ENCODE peak calls at places on chromosomes 16 and 17, in eight cellular contexts. V is breast epithelium; W is pancreas; A is gastrocnemius medialis; N is CD8-positive, alpha-beta T cell; S is esophagus muscularis mucosa; C is heart right ventricle; F is IMR-90. J is an unnamed sample.

GRCh38 chr16:15777533-15778203 is 79.2 kb downstream of the MYH11 start:
- DNase-seq in C (no peak), N (no peak), W (no peak), S (no peak), A (no peak), F (peak; percentile 61), V (no peak), J (peak; percentile 19)

GRCh38 chr16:13453325-13453724 is 466.6 kb upstream of the ERCC4 start:
- DNase-seq in F (no peak), W (peak; percentile 10), V (no peak), N (no peak), C (no peak), S (no peak), A (no peak), J (no peak)

GRCh38 chr17:29042679-29043538 is at the start of gene PIPOX:
- DNase-seq in S (no peak), W (no peak), A (no peak), C (peak; percentile 20), F (peak; percentile 15), V (no peak), N (no peak), J (peak; percentile 90)

GRCh38 chr16:68835970-68836369 is 7.4 kb upstream of the TANGO6 start:
- DNase-seq in V (no peak), S (no peak), C (no peak), N (no peak), A (no peak), W (no peak), F (no peak), J (no peak)

GRCh38 chr16:590165-590874 is 454 bp downstream of the RAB40C start:
- DNase-seq in S (no peak), A (no peak), V (no peak), N (no peak), C (no peak), F (peak; percentile 47), W (no peak), J (no peak)

GRCh38 chr17:65542595-65542994 is 18.9 kb downstream of the AXIN2 start:
- DNase-seq in A (no peak), N (no peak), W (no peak), F (no peak), C (no peak), S (no peak), V (no peak), J (no peak)

GRCh38 chr17:82283208-82283749 is 9.8 kb upstream of the CSNK1D start:
- DNase-seq in C (no peak), A (no peak), S (no peak), F (peak; percentile 93), N (no peak), V (no peak), W (no peak), J (peak; percentile 34)

GRCh38 chr16:56525154-56525720 is 5.4 kb upstream of the BBS2 start:
- DNase-seq in A (no peak), N (no peak), F (peak; percentile 57), S (no peak), W (no peak), C (no peak), V (no peak), J (no peak)

GRCh38 chr17:17783121-17783824 is 53.5 kb downstream of the SREBF1 start:
- DNase-seq in N (peak; percentile 36), A (peak; percentile 74), F (no peak), W (peak; percentile 76), V (peak; percentile 67), C (peak; percentile 86), S (no peak), J (peak; percentile 55)

GRCh38 chr16:88647178-88648070 is 3.4 kb downstream of the CYBA start:
- DNase-seq in F (no peak), S (no peak), A (no peak), W (no peak), N (no peak), V (no peak), C (no peak), J (no peak)

GRCh38 chr16:89040861-89041570 is 52.6 kb upstream of the ACSF3 start:
- DNase-seq in C (no peak), F (no peak), W (no peak), A (no peak), S (no peak), N (no peak), V (no peak), J (no peak)

GRCh38 chr17:49498037-49498615 is 3.0 kb downstream of the NGFR start:
- DNase-seq in S (no peak), A (no peak), N (no peak), V (no peak), C (no peak), W (no peak), F (no peak), J (no peak)

GRCh38 chr16:69084301-69084700 is 21.2 kb upstream of the HAS3 start:
- DNase-seq in W (no peak), C (no peak), A (no peak), N (no peak), V (no peak), S (no peak), F (peak; percentile 53), J (no peak)

GRCh38 chr17:951388-952132 is 28.0 kb downstream of the NXN start:
- DNase-seq in V (no peak), S (no peak), N (no peak), W (peak; percentile 54), F (peak; percentile 89), A (no peak), C (no peak), J (peak; percentile 49)

GRCh38 chr16:554640-555413 is 5.4 kb upstream of the PRR35 start:
- DNase-seq in C (no peak), W (no peak), S (no peak), A (no peak), N (no peak), V (no peak), F (peak; percentile 52), J (no peak)

GRCh38 chr17:65633988-65634387 is 72.5 kb upstream of the AXIN2 start:
- DNase-seq in C (no peak), A (no peak), S (no peak), N (no peak), F (no peak), W (no peak), V (no peak), J (no peak)

GRCh38 chr16:46883353-46883689 is 841 bp upstream of the GPT2 start:
- DNase-seq in W (no peak), N (no peak), V (no peak), A (no peak), S (no peak), F (no peak), C (no peak), J (no peak)

GRCh38 chr16:24309222-24309905 is 53.2 kb downstream of the CACNG3 start:
- DNase-seq in A (no peak), N (no peak), W (peak; percentile 52), V (no peak), C (no peak), F (peak; percentile 39), S (no peak), J (peak; percentile 59)

GRCh38 chr17:59761385-59762021 is 54.0 kb downstream of the VMP1 start:
- DNase-seq in C (no peak), N (no peak), F (peak; percentile 86), A (no peak), V (no peak), S (no peak), W (no peak), J (peak; percentile 47)

GRCh38 chr17:823501-823902 is 41.3 kb downstream of the MRM3 start:
- DNase-seq in S (no peak), A (no peak), F (no peak), W (no peak), N (no peak), C (no peak), V (no peak), J (no peak)

GRCh38 chr17:13194887-13195286 is 177.1 kb upstream of the ELAC2 start:
- DNase-seq in N (no peak), A (no peak), F (no peak), V (no peak), W (no peak), S (no peak), C (no peak), J (peak; percentile 11)

GRCh38 chr16:3304370-3304769 is 860 bp downstream of the TIGD7 start:
- DNase-seq in N (no peak), W (no peak), F (peak; percentile 14), S (no peak), V (no peak), A (no peak), C (no peak), J (no peak)
- H3K9me3 ChIP-seq in N (peaks cover 26% of the 10 kb centered on the region), W (no peaks in the 10 kb centered on the region), F (peaks cover 45% of the 10 kb centered on the region), S (peaks cover 70% of the 10 kb centered on the region), V (peaks cover 72% of the 10 kb centered on the region), A (peaks cover 3% of the 10 kb centered on the region), C (no peaks in the 10 kb centered on the region), J (peaks cover 17% of the 10 kb centered on the region)

DNA sequence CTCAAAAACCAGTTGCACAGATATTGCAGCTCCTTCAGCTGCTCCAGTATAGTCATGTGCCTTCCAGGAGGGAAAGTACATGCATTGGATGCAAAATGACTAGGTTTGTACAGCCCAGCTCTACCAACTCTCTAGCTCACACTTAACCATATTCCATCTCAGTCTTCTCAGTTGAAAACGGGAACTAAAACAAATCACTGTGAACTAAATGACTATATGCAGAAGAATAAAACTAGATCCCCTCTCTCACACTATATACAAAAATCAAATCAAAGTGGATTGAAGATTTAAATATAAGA is 24.9 kb downstream of the DCUN1D3 start:
- DNase-seq in A (no peak), S (no peak), V (no peak), W (no peak), N (no peak), F (no peak), C (no peak), J (no peak)
- H3K4me1 ChIP-seq in A (peaks cover 40% of the 10 kb centered on the region), S (peaks cover 91% of the 10 kb centered on the region), V (peaks cover 31% of the 10 kb centered on the region), W (peaks cover 32% of the 10 kb centered on the region), N (peaks cover 22% of the 10 kb centered on the region), F (peaks cover 8% of the 10 kb centered on the region), C (peaks cover 49% of the 10 kb centered on the region), J (peaks cover 8% of the 10 kb centered on the region)

GRCh38 chr17:37706446-37706845 is 38.4 kb downstream of the HNF1B start:
- DNase-seq in F (no peak), V (no peak), C (no peak), A (no peak), W (no peak), S (no peak), N (no peak), J (no peak)
- H3K27me3 ChIP-seq in F (peaks cover 3% of the 10 kb centered on the region), V (no peaks in the 10 kb centered on the region), C (peaks cover 3% of the 10 kb centered on the region), A (peaks cover 5% of the 10 kb centered on the region), W (no peaks in the 10 kb centered on the region), S (no peaks in the 10 kb centered on the region), N (no peaks in the 10 kb centered on the region), J (peaks cover 5% of the 10 kb centered on the region)

DNA sequence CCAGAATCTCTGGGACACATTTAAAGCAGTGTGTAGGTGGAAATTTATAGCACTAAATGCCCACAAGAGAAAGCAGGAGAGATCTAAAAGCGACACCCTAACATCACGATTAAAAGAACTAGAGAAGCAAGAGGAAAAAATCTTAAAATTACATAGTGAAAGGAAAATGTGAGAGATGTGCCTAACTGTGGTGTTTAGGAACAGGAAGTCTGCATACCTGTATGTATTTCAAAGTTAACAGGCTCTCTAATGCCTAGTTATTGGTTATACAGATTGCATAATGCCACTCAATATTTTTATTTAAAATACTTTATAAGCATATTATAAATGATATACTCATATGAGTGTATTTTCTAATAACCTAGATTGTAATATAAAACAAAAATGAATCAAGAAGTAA is 25.9 kb downstream of the ZNF267 start:
- DNase-seq in S (no peak), F (no peak), V (no peak), N (no peak), W (no peak), C (no peak), A (no peak), J (no peak)
- H3K9me3 ChIP-seq in S (peaks cover 28% of the 10 kb centered on the region), F (peaks cover 11% of the 10 kb centered on the region), V (peaks cover 14% of the 10 kb centered on the region), N (peaks cover 7% of the 10 kb centered on the region), W (no peaks in the 10 kb centered on the region), C (peaks cover 5% of the 10 kb centered on the region), A (no peaks in the 10 kb centered on the region), J (peaks cover 3% of the 10 kb centered on the region)

J was measured in HAP-1.